ENCODE peak calls at places on chromosomes 2 and 18, in five cellular contexts. D, A, C, J and N are unnamed samples.

GRCh38 chr2:135701442-135701841 is 40.2 kb upstream of the UBXN4 start:
- DNase-seq in A (no peak), D (no peak), C (no peak), J (no peak), N (no peak)

GRCh38 chr18:3323900-3324299 is 62.0 kb downstream of the MYL12B start:
- DNase-seq in C (peak; percentile 53), A (no peak), J (no peak), D (no peak), N (no peak)

GRCh38 chr2:202115385-202116060 is 42.5 kb downstream of the KIAA2012 start:
- DNase-seq in A (no peak), D (no peak), C (no peak), J (no peak), N (no peak)

GRCh38 chr2:122736279-122736678 is 980.8 kb downstream of the TSN start:
- DNase-seq in D (no peak), A (no peak), J (no peak), C (peak; percentile 12), N (no peak)

GRCh38 chr2:236731767-236732580 is 162.3 kb downstream of the ACKR3 start:
- DNase-seq in C (peak; percentile 18), J (no peak), D (peak; percentile 29), A (peak; percentile 3), N (peak; percentile 72)

GRCh38 chr18:48997985-48998831 is 47.4 kb upstream of the SMAD7 start:
- DNase-seq in J (no peak), A (no peak), C (peak; percentile 69), D (no peak), N (peak; percentile 88)

GRCh38 chr18:31274915-31275314 is 43.0 kb upstream of the DSG1 start:
- DNase-seq in J (no peak), D (no peak), A (no peak), C (peak; percentile 71), N (no peak)

GRCh38 chr2:232488097-232488711 is 570 bp upstream of the ECEL1 start:
- DNase-seq in A (no peak), J (no peak), C (no peak), D (no peak), N (no peak)

GRCh38 chr2:72008608-72009007 is 139.1 kb downstream of the CYP26B1 start:
- DNase-seq in D (no peak), A (no peak), C (no peak), J (no peak), N (no peak)

GRCh38 chr18:55096261-55097026 is 137.2 kb upstream of the CCDC68 start:
- DNase-seq in J (peak; percentile 31), D (peak; percentile 27), C (peak; percentile 84), A (peak; percentile 12), N (peak; percentile 57)

GRCh38 chr2:64837925-64838641 is 151.1 kb upstream of the SLC1A4 start:
- DNase-seq in C (no peak), D (no peak), J (no peak), A (no peak), N (no peak)

GRCh38 chr2:239305222-239305575 is 95.6 kb downstream of the HDAC4 start:
- DNase-seq in A (no peak), C (no peak), D (no peak), J (no peak), N (no peak)

GRCh38 chr2:69298261-69298660 is 88.8 kb downstream of the GFPT1 start:
- DNase-seq in J (no peak), A (no peak), C (no peak), D (no peak), N (no peak)

GRCh38 chr2:224369028-224369632 is 32.8 kb downstream of the FAM124B start:
- DNase-seq in A (no peak), D (no peak), C (peak; percentile 66), J (peak; percentile 20), N (peak; percentile 71)

GRCh38 chr2:194382221-194382620 is 1274.8 kb upstream of the SLC39A10 start:
- DNase-seq in D (no peak), A (no peak), C (no peak), J (no peak), N (no peak)

GRCh38 chr2:37414470-37414949 is 70.1 kb downstream of the QPCT start:
- DNase-seq in D (no peak), J (no peak), C (peak; percentile 75), A (no peak), N (peak; percentile 67)

GRCh38 chr2:176569574-176569973 is 300.3 kb downstream of the MTX2 start:
- DNase-seq in D (no peak), A (no peak), J (no peak), C (no peak), N (no peak)